ENCODE peak calls at places on chromosomes 12 and 14, in four cellular contexts. L is mesendoderm, W is trophoblast cell, X is IMR-90. G is an unnamed sample.

GRCh38 chr14:75279739-75280447 is 1.3 kb downstream of the FOS start:
- DNase-seq in W (peak), X (peak), L (peak), G (no peak)

GRCh38 chr14:29652586-29652985 is 275.1 kb downstream of the PRKD1 start:
- DNase-seq in L (no peak), W (no peak), X (peak), G (no peak)

GRCh38 chr12:117911347-117911746 is 57.4 kb downstream of the KSR2 start:
- DNase-seq in X (no peak), W (no peak), L (no peak), G (no peak)

GRCh38 chr12:117212563-117213190 is 22.4 kb upstream of the FBXO21 start:
- DNase-seq in X (peak), W (peak), L (peak), G (peak)

GRCh38 chr14:54356172-54356571 is 40.6 kb upstream of the CDKN3 start:
- DNase-seq in W (no peak), X (peak), L (no peak), G (no peak)

GRCh38 chr14:93701562-93701961 is 86.7 kb downstream of the PRIMA1 start:
- DNase-seq in L (no peak), X (no peak), W (no peak), G (no peak)

GRCh38 chr12:16385779-16386646 is 38.6 kb downstream of the MGST1 start:
- DNase-seq in X (peak), W (peak), L (peak), G (peak)

GRCh38 chr12:112607427-112607826 is 184.1 kb upstream of the RPH3A start:
- DNase-seq in X (no peak), W (no peak), L (no peak), G (no peak)

GRCh38 chr12:532908-533565 is 73.3 kb downstream of the B4GALNT3 start:
- DNase-seq in L (no peak), W (peak), X (peak), G (no peak)

GRCh38 chr14:77882098-77882497 is 82.2 kb downstream of the ADCK1 start:
- DNase-seq in X (no peak), W (no peak), L (no peak), G (no peak)

GRCh38 chr14:55665067-55665700 is 85.2 kb downstream of the KTN1 start:
- DNase-seq in W (no peak), L (no peak), X (peak), G (no peak)

GRCh38 chr14:72291908-72292688 is 359.9 kb downstream of the RGS6 start:
- DNase-seq in W (peak), X (peak), L (peak), G (peak)

GRCh38 chr12:11992515-11992914 is 78.2 kb upstream of the BCL2L14 start:
- DNase-seq in W (no peak), X (no peak), L (no peak), G (no peak)

GRCh38 chr12:66188584-66189475 is at the start of gene IRAK3:
- DNase-seq in L (peak), X (peak), W (peak), G (peak)

GRCh38 chr12:79366374-79366773 is 324.4 kb downstream of the PAWR start:
- DNase-seq in X (no peak), L (peak), W (no peak), G (no peak)

GRCh38 chr12:116321913-116322312 is 44.4 kb upstream of the MED13L start:
- DNase-seq in W (no peak), L (no peak), X (no peak), G (no peak)

GRCh38 chr14:98101323-98101722 is 1170.7 kb downstream of the BCL11B start:
- DNase-seq in L (no peak), W (no peak), X (no peak), G (no peak)

GRCh38 chr14:68250950-68251765 is 431.6 kb downstream of the RAD51B start:
- DNase-seq in L (no peak), X (no peak), W (no peak), G (no peak)

GRCh38 chr14:105255021-105255507 is 6.7 kb downstream of the BTBD6 start:
- DNase-seq in L (no peak), W (peak), X (peak), G (no peak)

GRCh38 chr12:43551971-43552559 is at the start of gene ADAMTS20:
- DNase-seq in L (peak), X (peak), W (peak), G (peak)

GRCh38 chr14:61749867-61750266 is 12.4 kb upstream of the SNAPC1 start:
- DNase-seq in W (no peak), X (no peak), L (peak), G (no peak)

GRCh38 chr12:92511776-92512175 is 191.0 kb upstream of the PLEKHG7 start:
- DNase-seq in X (no peak), W (no peak), L (no peak), G (no peak)

GRCh38 chr12:107126688-107127481 is 33.5 kb upstream of the CRY1 start:
- DNase-seq in W (peak), X (peak), L (no peak), G (no peak)

GRCh38 chr12:114875323-114875722 is 191.3 kb upstream of the TBX3 start:
- DNase-seq in W (no peak), L (no peak), X (no peak), G (no peak)

GRCh38 chr12:48071808-48072207 is 34.1 kb downstream of the SENP1 start:
- DNase-seq in X (no peak), W (peak), L (no peak), G (no peak)

GRCh38 chr14:72904840-72905561 is 11.1 kb upstream of the DPF3 start:
- DNase-seq in L (peak), W (peak), X (peak), G (peak)

DNA sequence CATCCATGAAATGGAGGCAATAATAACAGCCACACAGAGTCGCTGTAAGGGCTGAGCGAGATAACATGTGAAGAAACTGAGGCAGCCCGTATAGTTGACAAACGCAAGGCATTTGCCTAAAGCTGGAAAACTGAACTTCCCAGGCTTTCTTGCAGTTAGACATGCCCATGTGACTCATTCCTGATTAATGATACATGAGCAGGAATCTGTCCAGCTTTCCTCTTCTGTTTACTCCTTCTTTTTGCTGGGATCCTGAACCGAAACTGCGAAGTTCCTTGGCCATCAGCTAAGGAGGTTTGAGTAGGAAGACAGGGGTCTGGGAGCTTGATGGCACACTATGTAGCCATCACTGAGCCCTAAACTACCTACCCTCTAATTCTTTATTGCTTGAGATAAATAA is 52.2 kb downstream of the ST8SIA1 start:
- DNase-seq in X (peak), L (no peak), W (peak), G (no peak)
- H3K4me3 ChIP-seq in X (no peak), L (no peak), W (no peak), G (no peak)

GRCh38 chr12:132455565-132455964 is 34.4 kb upstream of the FBRSL1 start:
- DNase-seq in X (no peak), W (no peak), L (no peak), G (no peak)
- H3K23ac ChIP-seq in X (no peak), W (no peak), L (no peak), G (peak)

GRCh38 chr14:64340560-64341196 is 46.5 kb upstream of the ESR2 start:
- DNase-seq in W (no peak), L (peak), X (no peak), G (no peak)

GRCh38 chr14:64338616-64339316 is 44.6 kb upstream of the ESR2 start:
- DNase-seq in L (peak), W (peak), X (peak), G (peak)

DNA sequence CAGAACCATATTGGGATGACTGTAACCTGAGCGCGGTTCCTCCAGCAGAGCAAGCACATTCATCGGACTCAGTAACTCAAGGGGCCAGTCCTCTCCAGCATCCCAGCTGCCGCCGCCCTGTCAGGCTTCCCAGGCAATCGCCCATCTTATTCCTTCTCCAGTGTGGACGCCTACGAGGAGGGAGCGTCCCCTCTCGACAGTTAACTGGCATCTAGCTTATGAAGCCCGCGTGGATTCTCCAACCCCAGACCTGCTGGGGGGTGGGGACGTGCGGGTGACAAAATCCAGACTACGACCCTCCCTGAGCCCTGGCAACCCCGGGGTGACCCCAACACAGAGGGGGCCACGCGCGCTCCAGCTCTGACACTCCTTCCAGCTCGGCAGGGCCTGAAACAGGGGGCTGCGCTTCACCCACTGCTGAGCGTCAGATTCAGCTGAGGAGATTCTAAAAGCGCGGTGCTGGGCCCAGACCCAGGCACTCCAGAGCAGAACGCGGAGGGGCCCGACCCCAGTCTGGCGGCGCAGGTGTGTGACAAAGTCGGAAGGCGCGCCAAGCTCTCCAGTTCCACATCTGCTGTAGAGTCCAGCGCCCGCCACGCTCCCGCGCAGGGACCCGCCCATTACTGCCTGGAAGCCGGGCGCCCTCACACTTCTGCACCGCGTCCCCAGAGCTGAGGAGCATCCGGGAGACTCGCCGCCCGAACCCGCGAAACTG is 43.9 kb upstream of the ESR2 start:
- DNase-seq in L (peak), W (peak), X (peak), G (peak)
- H3K4ac ChIP-seq in L (peak), W (peak), X (peak), G (no peak)

GRCh38 chr14:102544745-102545460 is 35.3 kb upstream of the ANKRD9 start:
- DNase-seq in W (peak), L (no peak), X (no peak), G (no peak)
- H3K4me3 ChIP-seq in W (no peak), L (no peak), X (no peak), G (peak)

GRCh38 chr14:47167407-47167806 is 508.0 kb downstream of the MDGA2 start:
- DNase-seq in L (no peak), W (no peak), X (no peak), G (no peak)
- H3K23ac ChIP-seq in L (no peak), W (no peak), X (no peak), G (no peak)

GRCh38 chr12:58364389-58365086 is 423.2 kb downstream of the ATP23 start:
- DNase-seq in X (peak), W (peak), L (peak), G (no peak)
- H3K4ac ChIP-seq in X (peak), W (no peak), L (no peak), G (no peak)

DNA sequence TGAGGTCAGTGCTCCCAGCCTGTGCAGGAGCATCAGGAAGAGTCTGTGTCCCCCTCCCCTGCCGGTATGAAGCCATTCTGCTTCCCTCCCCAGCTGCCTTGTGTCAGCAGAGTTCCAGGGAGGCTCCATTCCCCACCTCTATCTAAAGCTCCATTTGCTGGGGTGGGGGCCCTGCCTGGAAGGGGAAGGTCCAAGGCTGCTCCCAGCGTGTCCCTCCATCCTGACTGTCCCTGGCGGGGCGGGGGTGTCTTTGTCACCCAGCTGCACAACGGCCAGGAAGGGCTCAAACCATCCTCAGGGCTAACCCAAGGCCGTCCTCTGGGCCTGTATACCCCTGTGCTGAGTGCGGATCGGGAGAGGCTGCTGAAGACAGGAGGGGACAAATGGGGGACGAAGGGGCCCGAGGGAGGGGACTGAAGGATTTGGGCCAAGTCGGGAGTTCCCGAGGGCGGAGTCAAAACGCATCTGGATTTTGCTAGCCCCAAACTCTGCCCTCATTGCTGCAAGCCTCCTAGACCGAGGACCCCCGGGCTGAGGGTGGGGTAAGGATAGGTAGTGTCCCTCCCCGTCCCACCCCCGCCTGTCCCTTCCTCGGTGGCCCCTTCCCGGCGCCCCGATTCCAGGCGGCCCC is 737 bp upstream of the ACVRL1 start:
- DNase-seq in X (no peak), L (no peak), W (peak), G (no peak)
- H3K4me3 ChIP-seq in X (no peak), L (no peak), W (no peak), G (no peak)